ENCODE peak calls at places on chromosome 12, in five cellular contexts. W is dorsolateral prefrontal cortex; K is lower lobe of right lung; P is breast epithelium; L is CD4-positive, alpha-beta T cell. C is an unnamed sample.

GRCh38 chr12:10497602-10498001 is 8.1 kb upstream of the EIF2S3B start:
- DNase-seq in P (no peak), K (no peak), L (no peak), W (no peak), C (no peak)

GRCh38 chr12:59808317-59808910 is 212.6 kb downstream of the SLC16A7 start:
- DNase-seq in L (no peak), K (no peak), P (no peak), W (no peak), C (peak; percentile 63)

GRCh38 chr12:118183155-118183554 is 47.2 kb downstream of the PEBP1 start:
- DNase-seq in P (no peak), K (no peak), W (no peak), L (no peak), C (no peak)

GRCh38 chr12:122964439-122965257 is 1.6 kb downstream of the ABCB9 start:
- DNase-seq in L (no peak), W (no peak), P (no peak), K (no peak), C (no peak)

GRCh38 chr12:117060927-117061300 is 38.3 kb downstream of the TESC start:
- DNase-seq in L (no peak), W (no peak), K (no peak), P (no peak), C (no peak)

GRCh38 chr12:130440411-130441080 is 102.9 kb downstream of the PIWIL1 start:
- DNase-seq in K (peak; percentile 26), W (no peak), P (no peak), L (no peak), C (no peak)

GRCh38 chr12:5081016-5081415 is 37.3 kb downstream of the KCNA5 start:
- DNase-seq in W (no peak), K (no peak), P (no peak), L (no peak), C (no peak)

GRCh38 chr12:127600211-127600610 is 666.8 kb upstream of the TMEM132C start:
- DNase-seq in P (no peak), W (no peak), L (no peak), K (no peak), C (no peak)

GRCh38 chr12:58801986-58802385 is 118.3 kb downstream of the LRIG3 start:
- DNase-seq in K (no peak), L (no peak), W (no peak), P (no peak), C (no peak)

GRCh38 chr12:95205685-95206084 is 11.6 kb downstream of the FGD6 start:
- DNase-seq in W (no peak), K (no peak), L (no peak), P (peak; percentile 40), C (peak; percentile 90)

GRCh38 chr12:67534671-67535070 is 113.9 kb upstream of the DYRK2 start:
- DNase-seq in P (no peak), K (no peak), L (no peak), W (no peak), C (peak; percentile 94)

GRCh38 chr12:15601210-15601800 is 187.9 kb downstream of the EPS8 start:
- DNase-seq in K (no peak), W (no peak), L (no peak), P (no peak), C (peak; percentile 91)

GRCh38 chr12:7989827-7990491 is 42.6 kb upstream of the FOXJ2 start:
- DNase-seq in K (peak; percentile 82), L (peak; percentile 66), P (no peak), W (no peak), C (no peak)

GRCh38 chr12:130086248-130086647 is 76.0 kb upstream of the FZD10 start:
- DNase-seq in W (no peak), K (no peak), P (no peak), L (no peak), C (no peak)

GRCh38 chr12:132606466-132606865 is 3.9 kb downstream of the LRCOL1 start:
- DNase-seq in L (no peak), K (no peak), P (no peak), W (no peak), C (no peak)

GRCh38 chr12:96146747-96147146 is 47.4 kb upstream of the ELK3 start:
- DNase-seq in L (no peak), K (no peak), P (no peak), W (no peak), C (no peak)

GRCh38 chr12:109296431-109296830 is 12.7 kb downstream of the FOXN4 start:
- DNase-seq in L (no peak), W (no peak), P (no peak), K (no peak), C (no peak)

GRCh38 chr12:130070017-130070653 is 92.1 kb upstream of the FZD10 start:
- DNase-seq in P (peak; percentile 42), K (no peak), L (no peak), W (peak; percentile 45), C (no peak)

GRCh38 chr12:50986961-50987737 is 34.8 kb downstream of the HIGD1C start:
- DNase-seq in L (peak; percentile 6), P (peak; percentile 36), W (no peak), K (no peak), C (peak; percentile 75)

GRCh38 chr12:3214508-3215365 is 137.6 kb downstream of the TSPAN9 start:
- DNase-seq in P (peak; percentile 47), L (no peak), K (no peak), W (no peak), C (no peak)

GRCh38 chr12:113476093-113476986 is 4.7 kb upstream of the LHX5 start:
- DNase-seq in P (no peak), L (no peak), W (no peak), K (no peak), C (no peak)

GRCh38 chr12:113478351-113479011 is 6.8 kb upstream of the LHX5 start:
- DNase-seq in W (no peak), K (no peak), P (no peak), L (no peak), C (no peak)

GRCh38 chr12:113477842-113478215 is 6.2 kb upstream of the LHX5 start:
- DNase-seq in W (no peak), L (no peak), K (no peak), P (no peak), C (no peak)

GRCh38 chr12:113475451-113476085 is 3.9 kb upstream of the LHX5 start:
- DNase-seq in P (no peak), L (no peak), W (no peak), K (no peak), C (no peak)

GRCh38 chr12:113477171-113477841 is 5.6 kb upstream of the LHX5 start:
- DNase-seq in W (no peak), L (no peak), K (no peak), P (no peak), C (no peak)
- TF ChIP-seq CTCF in W (no peak), L (no peak), K (no peak), P (no peak), C (no peak)

DNA sequence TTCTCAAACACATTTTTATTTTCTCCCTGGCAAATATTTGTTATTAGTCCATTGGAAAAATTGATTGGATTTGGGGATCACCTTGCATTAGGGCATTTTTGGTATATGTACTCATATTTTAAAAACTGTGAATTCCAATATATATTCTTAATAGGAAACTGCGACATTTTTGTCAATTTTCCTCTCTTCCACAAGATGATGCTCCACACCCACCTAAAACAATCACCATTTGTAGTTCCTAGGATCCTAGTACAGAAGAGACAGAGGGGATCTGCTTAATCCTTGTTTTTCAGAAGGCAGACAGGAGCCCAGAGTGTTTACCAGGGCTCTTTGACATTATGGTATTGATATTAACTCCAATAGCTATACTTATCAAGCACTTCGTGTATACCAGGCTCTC is 22.8 kb upstream of the OASL start:
- DNase-seq in W (no peak), L (no peak), K (no peak), P (no peak), C (peak; percentile 43)
- TF ChIP-seq CTCF in W (peak; percentile 58), L (no peak), K (no peak), P (no peak), C (peak; percentile 41)

GRCh38 chr12:32307352-32307751 is 92.0 kb upstream of the FGD4 start:
- DNase-seq in L (no peak), P (no peak), W (no peak), K (no peak), C (no peak)

GRCh38 chr12:32309811-32310755 is 89.3 kb upstream of the FGD4 start:
- DNase-seq in L (no peak), W (no peak), K (no peak), P (no peak), C (peak; percentile 17)

DNA sequence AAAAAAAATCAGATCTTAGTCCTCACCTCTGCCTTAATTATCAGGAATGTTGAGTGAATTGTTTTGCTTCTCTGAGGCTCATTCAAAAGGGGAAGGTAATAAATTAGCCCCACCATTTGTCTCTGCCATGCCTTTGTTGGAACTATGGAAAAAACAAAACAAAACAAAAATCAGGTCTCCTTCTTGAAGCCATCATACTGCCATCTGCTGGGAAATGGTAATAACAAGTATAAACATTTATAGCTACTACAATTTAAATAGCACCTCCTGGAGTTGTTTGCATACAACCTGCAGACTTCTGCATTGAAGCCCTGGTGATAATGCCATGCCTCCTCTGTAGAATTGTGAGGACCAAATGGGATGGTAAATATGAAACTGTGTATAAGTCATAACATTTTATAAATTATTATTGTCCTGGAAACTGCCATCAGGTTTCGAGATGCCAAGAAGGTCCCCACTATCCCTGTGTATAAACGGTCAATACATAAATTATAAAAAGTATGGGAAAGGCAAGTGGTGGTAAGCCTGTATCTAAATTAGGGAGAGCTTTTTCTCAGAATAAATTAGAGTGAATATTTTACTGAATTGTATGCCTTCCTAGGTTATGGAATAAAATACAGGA is 87.2 kb upstream of the FGD4 start:
- DNase-seq in K (no peak), P (no peak), W (no peak), L (no peak), C (peak; percentile 84)
- TF ChIP-seq CTCF in K (peak; percentile 49), P (peak; percentile 46), W (peak; percentile 69), L (peak; percentile 78), C (peak; percentile 55)

GRCh38 chr12:88579941-88580871 is at the start of gene KITLG:
- DNase-seq in K (peak; percentile 87), L (no peak), W (peak; percentile 49), P (peak; percentile 47), C (peak; percentile 88)
- TF ChIP-seq CTCF in K (peak; percentile 42), L (no peak), W (peak; percentile 25), P (peak; percentile 25), C (peak; percentile 44)

GRCh38 chr12:111607239-111607638 is 8.1 kb upstream of the ATXN2 start:
- DNase-seq in K (no peak), P (no peak), W (no peak), L (no peak), C (no peak)
- TF ChIP-seq CTCF in K (no peak), P (no peak), W (no peak), L (no peak), C (no peak)

GRCh38 chr12:47547077-47547476 is 158.8 kb downstream of the RPAP3 start:
- DNase-seq in P (no peak), W (no peak), L (no peak), K (no peak), C (peak; percentile 72)
- TF ChIP-seq CTCF in P (no peak), W (no peak), L (no peak), K (peak; percentile 10), C (peak; percentile 66)